ENCODE peak calls at places on chromosomes 3 and 15, in seven cellular contexts. One of them, this sample, is unnamed.

GRCh38 chr3:134249935-134250716 is 533 bp downstream of the RYK start:
- DNase-seq in HepG2: peak; percentile 39
- DNase-seq in A549: peak; percentile 37
- DNase-seq in GM12878: no peak
- DNase-seq in H1: peak; percentile 77
- DNase-seq in IMR-90: peak; percentile 28
- DNase-seq in K562: peak; percentile 52
- DNase-seq in this sample: no peak

GRCh38 chr3:141913150-141913811 is 36.8 kb downstream of the ATP1B3 start:
- DNase-seq in K562: peak; percentile 50
- DNase-seq in IMR-90: peak; percentile 62
- DNase-seq in HepG2: peak; percentile 62
- DNase-seq in A549: peak; percentile 77
- DNase-seq in GM12878: peak; percentile 19
- DNase-seq in H1: no peak
- DNase-seq in this sample: peak; percentile 34

GRCh38 chr15:27486676-27487290 is 515.8 kb downstream of the GABRG3 start:
- DNase-seq in H1: no peak
- DNase-seq in A549: no peak
- DNase-seq in IMR-90: no peak
- DNase-seq in HepG2: no peak
- DNase-seq in GM12878: no peak
- DNase-seq in K562: no peak
- DNase-seq in this sample: no peak

GRCh38 chr3:142007710-142008399 is 131.4 kb downstream of the ATP1B3 start:
- DNase-seq in A549: no peak
- DNase-seq in IMR-90: no peak
- DNase-seq in GM12878: no peak
- DNase-seq in HepG2: no peak
- DNase-seq in K562: no peak
- DNase-seq in H1: no peak
- DNase-seq in this sample: no peak

GRCh38 chr15:43854801-43855200 is 28.0 kb downstream of the WDR76 start:
- DNase-seq in H1: no peak
- DNase-seq in K562: no peak
- DNase-seq in IMR-90: peak; percentile 15
- DNase-seq in HepG2: no peak
- DNase-seq in A549: no peak
- DNase-seq in GM12878: no peak
- DNase-seq in this sample: no peak

GRCh38 chr3:102165367-102165766 is 269.4 kb upstream of the ZPLD1 start:
- DNase-seq in H1: no peak
- DNase-seq in HepG2: no peak
- DNase-seq in IMR-90: peak; percentile 63
- DNase-seq in A549: no peak
- DNase-seq in GM12878: no peak
- DNase-seq in K562: no peak
- DNase-seq in this sample: no peak

GRCh38 chr15:34147371-34148140 is 45.7 kb downstream of the PGBD4 start:
- DNase-seq in K562: no peak
- DNase-seq in H1: no peak
- DNase-seq in GM12878: no peak
- DNase-seq in HepG2: no peak
- DNase-seq in IMR-90: peak; percentile 24
- DNase-seq in A549: peak; percentile 79
- DNase-seq in this sample: no peak

GRCh38 chr3:182673336-182673735 is 120.0 kb upstream of the ATP11B start:
- DNase-seq in A549: no peak
- DNase-seq in K562: no peak
- DNase-seq in HepG2: no peak
- DNase-seq in H1: no peak
- DNase-seq in IMR-90: no peak
- DNase-seq in GM12878: no peak
- DNase-seq in this sample: no peak

GRCh38 chr15:72278737-72279136 is 6.4 kb upstream of the PARP6 start:
- DNase-seq in IMR-90: no peak
- DNase-seq in HepG2: no peak
- DNase-seq in K562: no peak
- DNase-seq in A549: no peak
- DNase-seq in H1: no peak
- DNase-seq in GM12878: no peak
- DNase-seq in this sample: no peak

GRCh38 chr15:95604634-95605036 is 725.9 kb upstream of the NR2F2 start:
- DNase-seq in HepG2: no peak
- DNase-seq in A549: peak; percentile 22
- DNase-seq in H1: no peak
- DNase-seq in IMR-90: peak; percentile 94
- DNase-seq in K562: no peak
- DNase-seq in GM12878: no peak
- DNase-seq in this sample: no peak

GRCh38 chr15:93378547-93378946 is 289.5 kb upstream of the RGMA start:
- DNase-seq in H1: no peak
- DNase-seq in K562: no peak
- DNase-seq in HepG2: no peak
- DNase-seq in GM12878: no peak
- DNase-seq in A549: no peak
- DNase-seq in IMR-90: no peak
- DNase-seq in this sample: no peak

GRCh38 chr3:133851931-133852330 is 43.8 kb downstream of the RAB6B start:
- DNase-seq in H1: no peak
- DNase-seq in IMR-90: no peak
- DNase-seq in HepG2: no peak
- DNase-seq in GM12878: no peak
- DNase-seq in K562: no peak
- DNase-seq in A549: no peak
- DNase-seq in this sample: no peak

GRCh38 chr3:177419904-177420601 is 222.8 kb upstream of the TBL1XR1 start:
- DNase-seq in K562: no peak
- DNase-seq in HepG2: no peak
- DNase-seq in IMR-90: no peak
- DNase-seq in GM12878: no peak
- DNase-seq in A549: peak; percentile 43
- DNase-seq in H1: no peak
- DNase-seq in this sample: no peak

GRCh38 chr15:74955796-74956647 is 550 bp downstream of the RPP25 start:
- DNase-seq in HepG2: no peak
- DNase-seq in GM12878: no peak
- DNase-seq in H1: peak; percentile 84
- DNase-seq in A549: peak; percentile 85
- DNase-seq in IMR-90: peak; percentile 26
- DNase-seq in K562: peak; percentile 74
- DNase-seq in this sample: no peak

GRCh38 chr15:74955017-74955416 is 1.6 kb downstream of the RPP25 start:
- DNase-seq in H1: no peak
- DNase-seq in IMR-90: no peak
- DNase-seq in HepG2: no peak
- DNase-seq in A549: no peak
- DNase-seq in GM12878: no peak
- DNase-seq in K562: no peak
- DNase-seq in this sample: no peak

GRCh38 chr15:74950078-74951000 is 6.2 kb downstream of the RPP25 start:
- DNase-seq in GM12878: peak; percentile 53
- DNase-seq in A549: peak; percentile 83
- DNase-seq in K562: peak; percentile 59
- DNase-seq in H1: peak; percentile 97
- DNase-seq in HepG2: peak; percentile 73
- DNase-seq in IMR-90: peak; percentile 67
- DNase-seq in this sample: peak; percentile 60

GRCh38 chr15:74954515-74954914 is 2.1 kb downstream of the RPP25 start:
- DNase-seq in A549: no peak
- DNase-seq in H1: no peak
- DNase-seq in GM12878: no peak
- DNase-seq in IMR-90: peak; percentile 84
- DNase-seq in K562: peak; percentile 87
- DNase-seq in HepG2: no peak
- DNase-seq in this sample: no peak

DNA sequence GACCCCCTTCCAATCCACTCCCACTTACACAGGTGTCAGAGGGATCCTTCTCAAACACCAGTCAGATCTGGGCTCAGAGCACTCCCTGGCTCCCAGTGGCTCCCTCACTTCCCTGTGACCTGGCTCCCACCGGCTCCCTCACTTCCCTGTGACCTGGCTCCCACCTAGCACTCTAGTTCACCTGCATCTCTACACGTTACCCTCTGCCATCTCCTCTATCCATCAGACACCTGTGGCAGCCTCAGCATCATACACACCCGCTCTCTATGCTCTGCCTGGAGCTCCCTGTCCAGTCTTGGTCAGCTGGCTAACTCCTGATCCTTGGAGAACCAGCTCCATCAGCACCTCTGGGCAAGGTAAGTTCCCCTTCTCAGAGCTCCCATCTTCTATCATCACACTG is 5.6 kb downstream of the RPP25 start:
- DNase-seq in IMR-90: no peak
- DNase-seq in K562: no peak
- DNase-seq in HepG2: no peak
- DNase-seq in H1: no peak
- DNase-seq in GM12878: no peak
- DNase-seq in A549: no peak
- DNase-seq in this sample: no peak
- TF ChIP-seq CEBPB in IMR-90: no peak
- TF ChIP-seq CEBPB in K562: no peak
- TF ChIP-seq CEBPB in HepG2: no peak
- TF ChIP-seq CEBPB in H1: no peak
- TF ChIP-seq CEBPB in GM12878: no peak
- TF ChIP-seq CEBPB in A549: no peak
- TF ChIP-seq CEBPB in this sample: no peak

GRCh38 chr15:84947947-84948830 is 33.5 kb upstream of the PDE8A start:
- DNase-seq in GM12878: no peak
- DNase-seq in HepG2: no peak
- DNase-seq in A549: peak; percentile 43
- DNase-seq in IMR-90: peak; percentile 96
- DNase-seq in H1: no peak
- DNase-seq in K562: peak; percentile 42
- DNase-seq in this sample: no peak
- TF ChIP-seq CEBPB in GM12878: no peak
- TF ChIP-seq CEBPB in HepG2: no peak
- TF ChIP-seq CEBPB in A549: no peak
- TF ChIP-seq CEBPB in IMR-90: no peak
- TF ChIP-seq CEBPB in H1: no peak
- TF ChIP-seq CEBPB in K562: no peak
- TF ChIP-seq CEBPB in this sample: no peak

GRCh38 chr15:32029862-32030781 is at the start of gene CHRNA7:
- DNase-seq in HepG2: peak; percentile 12
- DNase-seq in IMR-90: peak; percentile 3
- DNase-seq in GM12878: no peak
- DNase-seq in H1: peak; percentile 78
- DNase-seq in K562: peak; percentile 88
- DNase-seq in A549: peak; percentile 63
- DNase-seq in this sample: peak; percentile 33
- TF ChIP-seq CEBPB in HepG2: no peak
- TF ChIP-seq CEBPB in IMR-90: no peak
- TF ChIP-seq CEBPB in GM12878: no peak
- TF ChIP-seq CEBPB in H1: no peak
- TF ChIP-seq CEBPB in K562: no peak
- TF ChIP-seq CEBPB in A549: no peak
- TF ChIP-seq CEBPB in this sample: no peak

GRCh38 chr3:190385835-190386688 is 1.9 kb upstream of the CLDN16 start:
- DNase-seq in IMR-90: peak; percentile 98
- DNase-seq in GM12878: no peak
- DNase-seq in H1: no peak
- DNase-seq in HepG2: peak; percentile 53
- DNase-seq in A549: peak; percentile 88
- DNase-seq in K562: no peak
- DNase-seq in this sample: peak; percentile 85
- TF ChIP-seq CEBPB in IMR-90: peak; percentile 97
- TF ChIP-seq CEBPB in GM12878: no peak
- TF ChIP-seq CEBPB in H1: no peak
- TF ChIP-seq CEBPB in HepG2: peak; percentile 23
- TF ChIP-seq CEBPB in A549: peak; percentile 89
- TF ChIP-seq CEBPB in K562: no peak
- TF ChIP-seq CEBPB in this sample: peak; percentile 96

GRCh38 chr3:195003006-195003892 is 267.7 kb downstream of the XXYLT1 start:
- DNase-seq in K562: no peak
- DNase-seq in H1: peak; percentile 34
- DNase-seq in GM12878: no peak
- DNase-seq in A549: no peak
- DNase-seq in HepG2: no peak
- DNase-seq in IMR-90: no peak
- DNase-seq in this sample: no peak

GRCh38 chr3:195001961-195002861 is 268.7 kb downstream of the XXYLT1 start:
- DNase-seq in H1: peak; percentile 59
- DNase-seq in GM12878: peak; percentile 4
- DNase-seq in K562: peak; percentile 72
- DNase-seq in IMR-90: peak; percentile 34
- DNase-seq in A549: peak; percentile 48
- DNase-seq in HepG2: peak; percentile 65
- DNase-seq in this sample: peak; percentile 37

GRCh38 chr3:194999491-194999890 is 271.5 kb downstream of the XXYLT1 start:
- DNase-seq in HepG2: no peak
- DNase-seq in IMR-90: no peak
- DNase-seq in K562: no peak
- DNase-seq in H1: peak; percentile 13
- DNase-seq in A549: no peak
- DNase-seq in GM12878: no peak
- DNase-seq in this sample: no peak

GRCh38 chr3:194998948-194999347 is 272.0 kb downstream of the XXYLT1 start:
- DNase-seq in A549: no peak
- DNase-seq in K562: no peak
- DNase-seq in H1: no peak
- DNase-seq in HepG2: no peak
- DNase-seq in IMR-90: no peak
- DNase-seq in GM12878: no peak
- DNase-seq in this sample: no peak

GRCh38 chr3:195001261-195001660 is 269.7 kb downstream of the XXYLT1 start:
- DNase-seq in HepG2: no peak
- DNase-seq in A549: no peak
- DNase-seq in K562: no peak
- DNase-seq in H1: no peak
- DNase-seq in GM12878: no peak
- DNase-seq in IMR-90: no peak
- DNase-seq in this sample: no peak
- TF ChIP-seq CEBPB in HepG2: no peak
- TF ChIP-seq CEBPB in A549: no peak
- TF ChIP-seq CEBPB in K562: no peak
- TF ChIP-seq CEBPB in H1: no peak
- TF ChIP-seq CEBPB in GM12878: no peak
- TF ChIP-seq CEBPB in IMR-90: no peak
- TF ChIP-seq CEBPB in this sample: no peak

GRCh38 chr3:80051602-80051962 is 283.8 kb upstream of the ROBO1 start:
- DNase-seq in IMR-90: no peak
- DNase-seq in H1: no peak
- DNase-seq in GM12878: no peak
- DNase-seq in K562: no peak
- DNase-seq in HepG2: no peak
- DNase-seq in A549: no peak
- DNase-seq in this sample: no peak
- TF ChIP-seq CEBPB in IMR-90: no peak
- TF ChIP-seq CEBPB in H1: no peak
- TF ChIP-seq CEBPB in GM12878: no peak
- TF ChIP-seq CEBPB in K562: no peak
- TF ChIP-seq CEBPB in HepG2: no peak
- TF ChIP-seq CEBPB in A549: no peak
- TF ChIP-seq CEBPB in this sample: no peak

GRCh38 chr3:121598564-121598963 is 5.4 kb downstream of the FBXO40 start:
- DNase-seq in HepG2: no peak
- DNase-seq in A549: no peak
- DNase-seq in IMR-90: no peak
- DNase-seq in GM12878: no peak
- DNase-seq in H1: no peak
- DNase-seq in K562: no peak
- DNase-seq in this sample: no peak
- TF ChIP-seq CEBPB in HepG2: no peak
- TF ChIP-seq CEBPB in A549: no peak
- TF ChIP-seq CEBPB in IMR-90: no peak
- TF ChIP-seq CEBPB in GM12878: no peak
- TF ChIP-seq CEBPB in H1: no peak
- TF ChIP-seq CEBPB in K562: no peak
- TF ChIP-seq CEBPB in this sample: no peak